ENCODE peak calls at places on chromosomes 11 and 22, in five cellular contexts. D is HCT116, J is GM12878, K is HepG2, S is K562. W is an unnamed sample.

GRCh38 chr11:70203749-70204465 is 811 bp downstream of the FADD start:
- DNase-seq in D (peak; percentile 19), J (peak; percentile 40), K (peak; percentile 59), S (peak; percentile 69), W (no peak)

GRCh38 chr11:5366856-5367255 is 15.5 kb downstream of the OR51B6 start:
- DNase-seq in D (no peak), J (no peak), K (no peak), S (no peak), W (no peak)

GRCh38 chr11:116240661-116241060 is 532.1 kb downstream of the BUD13 start:
- DNase-seq in D (no peak), J (no peak), K (no peak), S (no peak), W (no peak)

GRCh38 chr11:113681711-113682410 is 24.2 kb downstream of the TMPRSS5 start:
- DNase-seq in D (no peak), J (no peak), K (no peak), S (peak; percentile 53), W (no peak)

GRCh38 chr11:66081505-66081904 is 11.4 kb downstream of the PACS1 start:
- DNase-seq in D (no peak), J (no peak), K (no peak), S (no peak), W (no peak)

GRCh38 chr11:108970221-108970991 is 305.5 kb downstream of the DDX10 start:
- DNase-seq in D (no peak), J (no peak), K (no peak), S (no peak), W (no peak)

GRCh38 chr22:44496844-44497217 is 1.2 kb downstream of the RTL6 start:
- DNase-seq in D (no peak), J (no peak), K (no peak), S (no peak), W (no peak)

GRCh38 chr11:132072880-132073213 is 702.4 kb downstream of the NTM start:
- DNase-seq in D (no peak), J (no peak), K (no peak), S (no peak), W (no peak)

GRCh38 chr11:26231252-26231661 is 100.7 kb upstream of the ANO3 start:
- DNase-seq in D (no peak), J (no peak), K (no peak), S (no peak), W (no peak)

GRCh38 chr22:36822581-36822980 is 5.7 kb upstream of the PVALB start:
- DNase-seq in D (no peak), J (no peak), K (no peak), S (no peak), W (no peak)

GRCh38 chr11:102708654-102709053 is 3.1 kb upstream of the MMP27 start:
- DNase-seq in D (no peak), J (no peak), K (no peak), S (no peak), W (no peak)

GRCh38 chr11:67053896-67054850 is 2.5 kb upstream of the RHOD start:
- DNase-seq in D (no peak), J (no peak), K (peak; percentile 49), S (peak; percentile 88), W (peak; percentile 85)

GRCh38 chr11:110261195-110262140 is 34.9 kb downstream of the RDX start:
- DNase-seq in D (no peak), J (no peak), K (no peak), S (no peak), W (no peak)

GRCh38 chr22:44668190-44668885 is 33.7 kb upstream of the PRR5 start:
- DNase-seq in D (no peak), J (no peak), K (no peak), S (peak; percentile 80), W (peak; percentile 80)

GRCh38 chr22:41532908-41533825 is 11.1 kb downstream of the POLR3H start:
- DNase-seq in D (no peak), J (no peak), K (peak; percentile 58), S (peak; percentile 43), W (no peak)

GRCh38 chr11:67646535-67647336 is 3.8 kb downstream of the ACY3 start:
- DNase-seq in D (no peak), J (peak; percentile 70), K (no peak), S (no peak), W (no peak)

GRCh38 chr22:31912402-31912733 is 32.0 kb upstream of the YWHAH start:
- DNase-seq in D (no peak), J (no peak), K (no peak), S (no peak), W (no peak)

GRCh38 chr11:44399968-44400367 is 90.0 kb upstream of the ALX4 start:
- DNase-seq in D (no peak), J (no peak), K (no peak), S (no peak), W (no peak)

GRCh38 chr11:129881570-129882170 is 13.7 kb downstream of the NFRKB start:
- DNase-seq in D (no peak), J (no peak), K (peak; percentile 30), S (peak; percentile 53), W (peak; percentile 79)

GRCh38 chr11:25961539-25961938 is 370.4 kb upstream of the ANO3 start:
- DNase-seq in D (no peak), J (no peak), K (no peak), S (no peak), W (no peak)

GRCh38 chr11:120858740-120859139 is 165.2 kb upstream of the TBCEL start:
- DNase-seq in D (no peak), J (no peak), K (no peak), S (no peak), W (no peak)

GRCh38 chr11:117796456-117797428 is at the start of gene DSCAML1:
- DNase-seq in D (no peak), J (no peak), K (no peak), S (peak; percentile 41), W (peak; percentile 77)

GRCh38 chr22:31248965-31249940 is 37.2 kb downstream of the LIMK2 start:
- DNase-seq in D (no peak), J (no peak), K (no peak), S (no peak), W (no peak)

GRCh38 chr11:122045181-122045586 is 70.8 kb downstream of the BLID start:
- DNase-seq in D (no peak), J (no peak), K (no peak), S (no peak), W (no peak)

GRCh38 chr11:76599041-76600013 is 71.2 kb downstream of the LRRC32 start:
- DNase-seq in D (no peak), J (no peak), K (no peak), S (peak; percentile 38), W (no peak)

GRCh38 chr11:113249786-113250185 is 64.6 kb upstream of the TTC12 start:
- DNase-seq in D (no peak), J (no peak), K (no peak), S (no peak), W (no peak)

GRCh38 chr22:50192825-50193204 is 7.1 kb downstream of the TRABD start:
- DNase-seq in D (no peak), J (no peak), K (no peak), S (no peak), W (no peak)

GRCh38 chr22:19518568-19519030 is 5.6 kb downstream of the CLDN5 start:
- DNase-seq in D (no peak), J (no peak), K (no peak), S (no peak), W (no peak)
- H2AFZ ChIP-seq in D (no peak overlapping the region), J (no peak overlapping the region), K (no peak overlapping the region), S (no peak overlapping the region), W (no peak overlapping the region)

GRCh38 chr22:45946805-45947600 is 30.0 kb downstream of the WNT7B start:
- DNase-seq in D (no peak), J (no peak), K (no peak), S (no peak), W (no peak)
- TF ChIP-seq SP1 in D (no peak), J (no peak), K (no peak), S (no peak), W (no peak)

GRCh38 chr11:124746621-124747243 is 5.3 kb downstream of the VSIG2 start:
- DNase-seq in D (peak; percentile 82), J (peak; percentile 53), K (peak; percentile 89), S (peak; percentile 93), W (peak; percentile 77)
- H2AFZ ChIP-seq in D (peak overlapping the region; percentile 48), J (peak overlapping the region; percentile 98), K (peak overlapping the region; percentile 80), S (peak overlapping the region; percentile 74), W (peak overlapping the region; percentile 97)

DNA sequence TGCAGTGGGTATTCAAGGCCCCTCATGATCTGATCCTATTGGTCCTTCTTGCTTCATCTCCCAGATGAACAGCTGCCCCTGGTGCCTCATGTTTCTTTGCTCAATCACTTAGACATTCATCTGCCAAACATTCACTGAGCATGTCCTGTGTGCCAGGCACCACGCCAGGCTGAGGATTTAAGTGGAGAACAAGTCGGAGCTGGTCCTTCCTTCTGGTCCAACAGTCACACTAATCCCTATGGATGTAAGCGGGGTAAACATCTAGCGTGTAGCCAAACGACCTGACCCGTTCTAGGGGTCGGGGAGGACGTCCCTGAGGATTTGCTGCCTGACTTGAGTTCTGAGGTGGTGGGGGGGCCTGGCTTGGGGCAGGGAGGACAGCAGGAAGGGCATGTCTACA is 21.9 kb downstream of the ZMAT5 start:
- DNase-seq in D (no peak), J (no peak), K (no peak), S (no peak), W (no peak)
- TF ChIP-seq SP1 in D (no peak), J (no peak), K (no peak), S (no peak), W (no peak)

GRCh38 chr11:128246364-128247234 is 340.8 kb downstream of the ETS1 start:
- DNase-seq in D (no peak), J (no peak), K (no peak), S (no peak), W (no peak)
- H2AFZ ChIP-seq in D (no peak overlapping the region), J (no peak overlapping the region), K (no peak overlapping the region), S (no peak overlapping the region), W (peak overlapping the region; percentile 45)

GRCh38 chr22:38017272-38017920 is 33.0 kb upstream of the SOX10 start:
- DNase-seq in D (no peak), J (no peak), K (no peak), S (no peak), W (no peak)
- TF ChIP-seq SP1 in D (no peak), J (no peak), K (no peak), S (no peak), W (no peak)